ENCODE peak calls at places on chromosomes 16 and 17, in five cellular contexts. One of them, this sample, is unnamed.

GRCh38 chr16:49495596-49496355 is 122.2 kb downstream of the C16orf78 start:
- DNase-seq in A549: no peak
- DNase-seq in uterus: peak
- DNase-seq in heart left ventricle: no peak
- DNase-seq in Peyer's patch: peak
- DNase-seq in this sample: no peak

GRCh38 chr17:33924105-33924504 is 331.0 kb upstream of the CCL2 start:
- DNase-seq in uterus: no peak
- DNase-seq in A549: no peak
- DNase-seq in heart left ventricle: no peak
- DNase-seq in Peyer's patch: no peak
- DNase-seq in this sample: no peak

GRCh38 chr16:58020628-58021521 is 4.7 kb upstream of the MMP15 start:
- DNase-seq in Peyer's patch: peak
- DNase-seq in uterus: peak
- DNase-seq in heart left ventricle: no peak
- DNase-seq in A549: peak
- DNase-seq in this sample: no peak

GRCh38 chr17:30716461-30717289 is 107.8 kb downstream of the CRLF3 start:
- DNase-seq in A549: peak
- DNase-seq in Peyer's patch: peak
- DNase-seq in heart left ventricle: no peak
- DNase-seq in uterus: no peak
- DNase-seq in this sample: no peak

GRCh38 chr16:67445441-67445912 is 14.6 kb downstream of the HSD11B2 start:
- DNase-seq in Peyer's patch: peak
- DNase-seq in uterus: peak
- DNase-seq in A549: no peak
- DNase-seq in heart left ventricle: peak
- DNase-seq in this sample: no peak

GRCh38 chr17:77282524-77283515 is 142.1 kb downstream of the SEC14L1 start:
- DNase-seq in uterus: no peak
- DNase-seq in A549: peak
- DNase-seq in heart left ventricle: no peak
- DNase-seq in Peyer's patch: peak
- DNase-seq in this sample: peak

GRCh38 chr16:49459953-49460735 is 86.5 kb downstream of the C16orf78 start:
- DNase-seq in A549: no peak
- DNase-seq in heart left ventricle: no peak
- DNase-seq in uterus: no peak
- DNase-seq in Peyer's patch: no peak
- DNase-seq in this sample: no peak

GRCh38 chr17:67576471-67576870 is 141.3 kb upstream of the NOL11 start:
- DNase-seq in A549: no peak
- DNase-seq in heart left ventricle: no peak
- DNase-seq in Peyer's patch: no peak
- DNase-seq in uterus: no peak
- DNase-seq in this sample: no peak

GRCh38 chr17:56912105-56912999 is 1.5 kb downstream of the TRIM25 start:
- DNase-seq in Peyer's patch: no peak
- DNase-seq in uterus: peak
- DNase-seq in heart left ventricle: no peak
- DNase-seq in A549: no peak
- DNase-seq in this sample: no peak

GRCh38 chr17:32445976-32446375 is 1.7 kb downstream of the PSMD11 start:
- DNase-seq in Peyer's patch: no peak
- DNase-seq in heart left ventricle: no peak
- DNase-seq in uterus: no peak
- DNase-seq in A549: peak
- DNase-seq in this sample: no peak

GRCh38 chr17:6831662-6832263 is at the start of gene TEKT1:
- DNase-seq in Peyer's patch: peak
- DNase-seq in heart left ventricle: peak
- DNase-seq in uterus: peak
- DNase-seq in A549: peak
- DNase-seq in this sample: no peak

GRCh38 chr17:43401293-43401692 is 2.5 kb downstream of the ARL4D start:
- DNase-seq in heart left ventricle: no peak
- DNase-seq in A549: peak
- DNase-seq in Peyer's patch: no peak
- DNase-seq in uterus: no peak
- DNase-seq in this sample: peak

GRCh38 chr17:80833952-80834895 is 157.4 kb upstream of the CHMP6 start:
- DNase-seq in heart left ventricle: peak
- DNase-seq in Peyer's patch: peak
- DNase-seq in A549: no peak
- DNase-seq in uterus: peak
- DNase-seq in this sample: no peak

GRCh38 chr17:76789235-76789788 is 51.4 kb downstream of the MFSD11 start:
- DNase-seq in heart left ventricle: no peak
- DNase-seq in Peyer's patch: no peak
- DNase-seq in A549: no peak
- DNase-seq in uterus: no peak
- DNase-seq in this sample: no peak

GRCh38 chr17:77698903-77699615 is 259.4 kb upstream of the TNRC6C start:
- DNase-seq in uterus: no peak
- DNase-seq in Peyer's patch: no peak
- DNase-seq in A549: no peak
- DNase-seq in heart left ventricle: no peak
- DNase-seq in this sample: no peak

GRCh38 chr17:75783069-75783783 is 1.4 kb upstream of the UNK start:
- DNase-seq in heart left ventricle: no peak
- DNase-seq in uterus: no peak
- DNase-seq in Peyer's patch: no peak
- DNase-seq in A549: peak
- DNase-seq in this sample: no peak

GRCh38 chr17:42680331-42680808 is 1.3 kb downstream of the CCR10 start:
- DNase-seq in heart left ventricle: peak
- DNase-seq in A549: peak
- DNase-seq in Peyer's patch: no peak
- DNase-seq in uterus: peak
- DNase-seq in this sample: no peak

GRCh38 chr16:3946604-3947180 is 66.2 kb upstream of the CREBBP start:
- DNase-seq in Peyer's patch: no peak
- DNase-seq in uterus: no peak
- DNase-seq in heart left ventricle: no peak
- DNase-seq in A549: no peak
- DNase-seq in this sample: no peak

GRCh38 chr17:72004476-72005331 is 116.1 kb upstream of the SOX9 start:
- DNase-seq in uterus: no peak
- DNase-seq in A549: no peak
- DNase-seq in heart left ventricle: no peak
- DNase-seq in Peyer's patch: no peak
- DNase-seq in this sample: no peak

GRCh38 chr16:66480265-66481080 is 53.4 kb downstream of the BEAN1 start:
- DNase-seq in heart left ventricle: no peak
- DNase-seq in Peyer's patch: no peak
- DNase-seq in uterus: peak
- DNase-seq in A549: no peak
- DNase-seq in this sample: no peak

GRCh38 chr17:6461792-6462524 is 17.7 kb downstream of the PIMREG start:
- DNase-seq in uterus: no peak
- DNase-seq in heart left ventricle: no peak
- DNase-seq in Peyer's patch: peak
- DNase-seq in A549: no peak
- DNase-seq in this sample: no peak

GRCh38 chr16:67652578-67653130 is 7.4 kb downstream of the ACD start:
- DNase-seq in A549: no peak
- DNase-seq in heart left ventricle: no peak
- DNase-seq in uterus: peak
- DNase-seq in Peyer's patch: peak
- DNase-seq in this sample: no peak

GRCh38 chr16:13999895-14000425 is 71.2 kb upstream of the MRTFB start:
- DNase-seq in A549: no peak
- DNase-seq in uterus: no peak
- DNase-seq in heart left ventricle: peak
- DNase-seq in Peyer's patch: no peak
- DNase-seq in this sample: no peak

GRCh38 chr17:31511583-31511982 is 120.1 kb downstream of the RAB11FIP4 start:
- DNase-seq in uterus: no peak
- DNase-seq in heart left ventricle: no peak
- DNase-seq in Peyer's patch: no peak
- DNase-seq in A549: no peak
- DNase-seq in this sample: no peak

GRCh38 chr17:38350035-38350434 is 1.6 kb upstream of the SOCS7 start:
- DNase-seq in Peyer's patch: no peak
- DNase-seq in A549: no peak
- DNase-seq in uterus: no peak
- DNase-seq in heart left ventricle: no peak
- DNase-seq in this sample: no peak

GRCh38 chr17:3754458-3755334 is 31.0 kb downstream of the HASPIN start:
- DNase-seq in A549: peak
- DNase-seq in Peyer's patch: peak
- DNase-seq in heart left ventricle: no peak
- DNase-seq in uterus: no peak
- DNase-seq in this sample: no peak

GRCh38 chr17:82932146-82933005 is 92.6 kb upstream of the ZNF750 start:
- DNase-seq in A549: no peak
- DNase-seq in heart left ventricle: no peak
- DNase-seq in Peyer's patch: peak
- DNase-seq in uterus: peak
- DNase-seq in this sample: no peak

DNA sequence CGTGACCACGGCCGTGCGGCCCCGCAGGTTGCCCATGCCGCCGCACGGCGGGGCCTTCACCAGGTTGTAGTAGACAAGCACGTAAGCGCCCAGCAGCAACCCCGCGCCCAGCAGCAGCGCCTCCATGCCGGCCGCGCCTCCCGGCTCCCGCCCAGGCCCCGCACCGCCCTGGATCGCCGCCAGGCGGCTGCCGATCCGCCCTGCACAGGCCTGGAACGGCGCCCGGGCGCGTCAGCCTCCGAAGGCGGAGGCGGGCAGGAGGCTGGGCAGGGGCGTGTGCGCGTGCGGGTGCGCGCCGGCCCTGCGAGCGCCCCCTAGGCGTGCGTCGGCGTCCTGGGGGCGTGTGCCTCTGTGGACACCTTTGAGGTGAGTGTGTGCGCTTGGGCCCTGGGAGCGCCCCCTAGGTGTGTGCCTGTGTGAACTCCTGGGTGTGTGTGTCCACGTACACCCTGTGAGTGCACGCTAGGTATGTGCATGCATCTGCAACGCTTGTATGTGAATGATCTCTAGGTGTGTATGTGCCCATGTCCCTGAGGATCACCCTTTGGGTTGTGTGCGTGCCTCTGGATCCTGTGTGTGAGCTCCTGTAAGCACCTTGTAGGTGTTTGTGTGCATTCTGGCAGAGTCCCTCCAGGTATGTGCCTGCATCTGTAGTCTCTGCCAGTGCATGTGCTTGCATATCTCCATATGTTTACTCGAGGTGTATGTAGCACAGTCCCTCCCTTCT is at the start of gene DHRS13:
- DNase-seq in heart left ventricle: peak
- DNase-seq in Peyer's patch: peak
- DNase-seq in uterus: peak
- DNase-seq in A549: peak
- DNase-seq in this sample: peak
- TF ChIP-seq POLR2A in heart left ventricle: peak
- TF ChIP-seq POLR2A in Peyer's patch: no peak
- TF ChIP-seq POLR2A in uterus: peak
- TF ChIP-seq POLR2A in A549: no peak
- TF ChIP-seq POLR2A in this sample: peak

DNA sequence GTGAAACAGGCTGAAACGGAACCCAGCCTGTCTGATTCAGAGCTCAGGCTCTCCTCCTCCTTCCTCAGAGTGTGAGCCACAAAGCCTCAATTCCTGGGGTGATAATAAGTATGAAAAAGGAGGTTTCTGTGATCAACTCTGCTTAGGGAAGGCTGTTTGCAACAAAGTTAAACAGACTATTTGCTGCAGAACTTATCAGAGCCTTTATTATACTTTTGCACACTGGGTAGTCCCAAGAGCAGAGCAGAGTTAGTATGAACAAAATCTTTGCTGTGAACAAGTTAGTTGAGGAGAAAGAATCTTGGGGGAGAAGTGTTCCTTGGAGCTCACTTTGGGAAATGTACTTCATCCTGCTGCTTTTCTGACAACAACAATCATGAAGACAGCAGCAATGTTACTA is 67.4 kb downstream of the MRM1 start:
- DNase-seq in Peyer's patch: no peak
- DNase-seq in heart left ventricle: no peak
- DNase-seq in A549: no peak
- DNase-seq in uterus: no peak
- DNase-seq in this sample: no peak
- TF ChIP-seq POLR2A in Peyer's patch: no peak
- TF ChIP-seq POLR2A in heart left ventricle: no peak
- TF ChIP-seq POLR2A in A549: no peak
- TF ChIP-seq POLR2A in uterus: no peak
- TF ChIP-seq POLR2A in this sample: no peak

GRCh38 chr17:50151041-50151936 is 812 bp upstream of the PPP1R9B start:
- DNase-seq in A549: peak
- DNase-seq in heart left ventricle: peak
- DNase-seq in Peyer's patch: peak
- DNase-seq in uterus: peak
- DNase-seq in this sample: peak
- TF ChIP-seq POLR2A in A549: peak
- TF ChIP-seq POLR2A in heart left ventricle: peak
- TF ChIP-seq POLR2A in Peyer's patch: peak
- TF ChIP-seq POLR2A in uterus: peak
- TF ChIP-seq POLR2A in this sample: peak

GRCh38 chr16:87492721-87493554 is at the start of gene ZCCHC14:
- DNase-seq in Peyer's patch: peak
- DNase-seq in heart left ventricle: peak
- DNase-seq in uterus: peak
- DNase-seq in A549: peak
- DNase-seq in this sample: peak
- TF ChIP-seq POLR2A in Peyer's patch: peak
- TF ChIP-seq POLR2A in heart left ventricle: peak
- TF ChIP-seq POLR2A in uterus: peak
- TF ChIP-seq POLR2A in A549: peak
- TF ChIP-seq POLR2A in this sample: peak

DNA sequence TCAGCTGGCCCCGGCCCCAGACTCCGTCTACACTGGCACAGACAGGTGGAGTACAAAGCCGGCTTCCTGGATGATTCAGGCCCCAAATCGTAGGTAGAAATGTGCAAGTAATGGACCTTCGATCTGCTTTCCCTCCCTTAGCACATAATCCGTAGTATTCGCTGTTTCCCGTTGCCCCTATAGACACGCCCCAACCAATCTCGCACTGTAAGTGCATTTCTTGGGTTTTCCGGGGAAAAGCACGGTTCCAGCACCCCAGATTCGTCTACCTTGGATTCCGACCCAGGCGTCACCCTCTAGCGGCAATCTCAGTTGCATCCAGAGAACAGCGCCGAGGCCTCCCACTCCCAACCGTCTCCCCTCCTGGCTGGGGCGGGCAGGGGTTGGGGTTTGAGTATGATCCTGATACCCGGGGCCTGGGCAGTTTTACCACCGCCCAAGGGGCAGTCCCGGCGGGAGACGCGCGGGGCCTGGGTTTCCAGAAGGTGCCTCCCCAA is 12.1 kb upstream of the FOXF1 start:
- DNase-seq in A549: no peak
- DNase-seq in uterus: no peak
- DNase-seq in Peyer's patch: no peak
- DNase-seq in heart left ventricle: no peak
- DNase-seq in this sample: no peak
- TF ChIP-seq POLR2A in A549: no peak
- TF ChIP-seq POLR2A in uterus: no peak
- TF ChIP-seq POLR2A in Peyer's patch: no peak
- TF ChIP-seq POLR2A in heart left ventricle: no peak
- TF ChIP-seq POLR2A in this sample: no peak

GRCh38 chr17:8153550-8153956 is 1.3 kb upstream of the PER1 start:
- DNase-seq in heart left ventricle: peak
- DNase-seq in A549: peak
- DNase-seq in uterus: peak
- DNase-seq in Peyer's patch: peak
- DNase-seq in this sample: peak
- TF ChIP-seq POLR2A in heart left ventricle: peak
- TF ChIP-seq POLR2A in A549: no peak
- TF ChIP-seq POLR2A in uterus: peak
- TF ChIP-seq POLR2A in Peyer's patch: peak
- TF ChIP-seq POLR2A in this sample: no peak

GRCh38 chr16:52953215-52953614 is 99.5 kb downstream of the CHD9NB start:
- DNase-seq in heart left ventricle: no peak
- DNase-seq in A549: no peak
- DNase-seq in uterus: no peak
- DNase-seq in Peyer's patch: peak
- DNase-seq in this sample: no peak
- TF ChIP-seq POLR2A in heart left ventricle: no peak
- TF ChIP-seq POLR2A in A549: no peak
- TF ChIP-seq POLR2A in uterus: no peak
- TF ChIP-seq POLR2A in Peyer's patch: no peak
- TF ChIP-seq POLR2A in this sample: no peak

This sample was measured in H54.